ENCODE peak calls at places on chromosomes 2 and 18, in six cellular contexts. S is tibial artery; V is H9; O is hepatocyte; W is naive thymus-derived CD4-positive, alpha-beta T cell; D is neural progenitor cell. J is an unnamed sample. For H3K9me3, the result is how much of the 10 kb centered on the place peaks cover.

GRCh38 chr2:161036926-161037325 is 123.3 kb upstream of the TANK start:
- DNase-seq in D (no peak), S (no peak), W (no peak), O (no peak), V (no peak), J (no peak)

GRCh38 chr2:233372855-233373254 is 18.6 kb downstream of the DGKD start:
- DNase-seq in W (no peak), V (no peak), D (no peak), O (no peak), S (no peak), J (no peak)

GRCh38 chr2:201358684-201359083 is 1.5 kb upstream of the FLACC1 start:
- DNase-seq in V (no peak), W (no peak), D (no peak), O (no peak), S (no peak), J (no peak)

GRCh38 chr2:220504890-220505564 is 877.6 kb downstream of the SLC4A3 start:
- DNase-seq in O (peak), S (no peak), D (no peak), V (peak), W (no peak), J (no peak)

GRCh38 chr2:19955544-19956422 is 34.1 kb downstream of the WDR35 start:
- DNase-seq in S (no peak), O (peak), V (peak), W (no peak), D (peak), J (peak)

GRCh38 chr2:164735309-164735919 is 106.2 kb downstream of the COBLL1 start:
- DNase-seq in O (no peak), W (no peak), D (no peak), S (no peak), V (no peak), J (no peak)

GRCh38 chr18:7516505-7517117 is 50.5 kb upstream of the PTPRM start:
- DNase-seq in D (no peak), V (no peak), W (no peak), O (no peak), S (no peak), J (no peak)

GRCh38 chr2:172408143-172408766 is 19.1 kb upstream of the ITGA6 start:
- DNase-seq in O (no peak), W (no peak), D (peak), S (no peak), V (no peak), J (no peak)

GRCh38 chr2:150355440-150355839 is 132.0 kb downstream of the RND3 start:
- DNase-seq in O (no peak), D (no peak), V (no peak), W (no peak), S (no peak), J (no peak)

GRCh38 chr2:54879037-54879436 is 155.6 kb downstream of the EML6 start:
- DNase-seq in S (no peak), V (no peak), O (no peak), D (no peak), W (no peak), J (no peak)

GRCh38 chr2:130724455-130724854 is 4.4 kb upstream of the GPR148 start:
- DNase-seq in V (no peak), D (no peak), O (no peak), W (no peak), S (no peak), J (no peak)

GRCh38 chr2:209305026-209305425 is 118.8 kb upstream of the MAP2 start:
- DNase-seq in O (no peak), V (no peak), S (no peak), W (no peak), D (no peak), J (no peak)

GRCh38 chr2:151491496-151491895 is 81.8 kb downstream of the RIF1 start:
- DNase-seq in S (no peak), O (no peak), D (no peak), V (no peak), W (no peak), J (no peak)

GRCh38 chr2:118670281-118670680 is 177.2 kb downstream of the EN1 start:
- DNase-seq in O (no peak), W (no peak), V (no peak), D (no peak), S (no peak), J (no peak)

GRCh38 chr2:42127425-42128424 is 41.4 kb upstream of the EML4 start:
- DNase-seq in O (no peak), W (no peak), D (no peak), V (no peak), S (no peak), J (no peak)

GRCh38 chr2:224098473-224098872 is 59.4 kb upstream of the SERPINE2 start:
- DNase-seq in O (no peak), W (no peak), D (no peak), V (no peak), S (no peak), J (no peak)

GRCh38 chr18:64337018-64337417 is 188.1 kb upstream of the LINC00305 start:
- DNase-seq in V (no peak), D (no peak), W (no peak), O (no peak), S (no peak), J (no peak)

GRCh38 chr2:151275291-151275690 is 13.6 kb upstream of the RBM43 start:
- DNase-seq in V (no peak), W (no peak), S (no peak), D (no peak), O (no peak), J (no peak)

GRCh38 chr2:215929602-215930335 is 83.6 kb downstream of the MREG start:
- DNase-seq in W (no peak), V (no peak), O (peak), S (no peak), D (no peak), J (no peak)

GRCh38 chr2:156702520-156702919 is 266.3 kb downstream of the GPD2 start:
- DNase-seq in D (no peak), W (no peak), V (no peak), S (no peak), O (no peak), J (no peak)

GRCh38 chr2:233399306-233400225 is 45.3 kb downstream of the DGKD start:
- DNase-seq in O (no peak), S (no peak), D (peak), V (peak), W (no peak), J (no peak)

GRCh38 chr18:69128978-69129377 is 271.7 kb upstream of the DOK6 start:
- DNase-seq in O (no peak), S (no peak), D (no peak), W (no peak), V (peak), J (no peak)

GRCh38 chr2:52881606-52882005 is 886.0 kb upstream of the CHAC2 start:
- DNase-seq in V (no peak), W (no peak), S (no peak), O (peak), D (no peak), J (no peak)

GRCh38 chr2:210481601-210482124 is 5.1 kb upstream of the LANCL1 start:
- DNase-seq in V (peak), W (no peak), S (no peak), D (peak), O (no peak), J (no peak)

GRCh38 chr18:77251730-77252050 is 2.0 kb downstream of the GALR1 start:
- DNase-seq in D (no peak), W (no peak), S (no peak), O (no peak), V (no peak), J (no peak)

GRCh38 chr2:242098445-242099128 is 229.1 kb downstream of the RTP5 start:
- DNase-seq in O (no peak), D (no peak), V (no peak), S (no peak), W (no peak), J (no peak)

GRCh38 chr2:64641585-64641984 is 12.1 kb downstream of the SERTAD2 start:
- DNase-seq in D (no peak), W (no peak), V (no peak), O (no peak), S (no peak), J (no peak)

GRCh38 chr2:226839960-226840359 is 4.1 kb downstream of the RHBDD1 start:
- DNase-seq in S (no peak), D (no peak), O (no peak), V (no peak), W (no peak), J (no peak)

GRCh38 chr2:201806442-201806841 is at the start of gene CDK15:
- DNase-seq in D (no peak), S (peak), V (no peak), W (no peak), O (peak), J (no peak)

DNA sequence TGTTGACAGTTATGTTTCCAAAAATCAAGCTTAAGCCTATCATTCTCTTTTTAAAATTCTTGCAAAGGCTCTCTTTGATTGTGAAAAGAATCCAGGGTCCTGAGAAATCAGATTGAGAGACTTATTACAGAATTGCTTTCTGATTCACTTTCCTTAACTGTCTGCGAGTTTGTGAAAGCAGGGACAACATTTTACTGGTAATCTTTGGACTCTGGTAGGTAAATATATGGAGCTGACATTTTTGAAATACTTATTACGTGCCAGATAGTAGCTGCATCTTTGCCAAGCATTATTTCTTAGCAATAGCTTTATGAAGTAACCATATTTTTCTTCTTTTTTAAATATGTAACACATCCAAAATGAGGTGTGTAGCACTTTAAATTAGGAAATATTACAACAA is 570.9 kb downstream of the CMPK2 start:
- DNase-seq in W (no peak), V (no peak), O (no peak), S (no peak), D (no peak), J (no peak)
- H3K9me3 ChIP-seq in W (under half), V (under half), O (under half), S (under half), D (under half), J (under half)

GRCh38 chr18:72941001-72941400 is 73.2 kb upstream of the NETO1 start:
- DNase-seq in D (no peak), S (no peak), W (no peak), O (no peak), V (no peak), J (no peak)

GRCh38 chr18:72940509-72940908 is 72.7 kb upstream of the NETO1 start:
- DNase-seq in O (no peak), S (no peak), V (no peak), D (no peak), W (no peak), J (no peak)

DNA sequence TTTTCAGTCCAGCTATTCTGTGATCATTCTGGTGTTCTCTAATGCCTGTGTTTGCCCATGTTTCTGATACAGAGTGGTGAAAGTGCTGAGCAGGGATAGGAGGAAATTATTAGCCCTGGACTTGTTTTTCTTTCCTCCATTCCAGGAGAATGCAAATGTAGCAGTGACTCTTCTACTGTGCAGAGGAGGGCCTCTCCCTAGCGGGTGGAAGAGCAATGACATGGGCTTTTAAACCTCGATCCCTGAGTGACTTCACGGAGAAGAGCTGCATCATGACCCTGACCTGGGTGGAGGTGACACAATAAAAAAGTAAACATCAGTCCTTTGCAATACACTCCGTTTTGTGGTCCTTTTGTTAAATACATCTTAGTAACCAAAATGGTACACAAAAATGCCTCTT is 68.0 kb upstream of the NETO1 start:
- DNase-seq in S (no peak), V (no peak), D (no peak), O (no peak), W (no peak), J (no peak)
- H3K9me3 ChIP-seq in S (under half), V (under half), D (under half), O (under half), W (under half), J (under half)

DNA sequence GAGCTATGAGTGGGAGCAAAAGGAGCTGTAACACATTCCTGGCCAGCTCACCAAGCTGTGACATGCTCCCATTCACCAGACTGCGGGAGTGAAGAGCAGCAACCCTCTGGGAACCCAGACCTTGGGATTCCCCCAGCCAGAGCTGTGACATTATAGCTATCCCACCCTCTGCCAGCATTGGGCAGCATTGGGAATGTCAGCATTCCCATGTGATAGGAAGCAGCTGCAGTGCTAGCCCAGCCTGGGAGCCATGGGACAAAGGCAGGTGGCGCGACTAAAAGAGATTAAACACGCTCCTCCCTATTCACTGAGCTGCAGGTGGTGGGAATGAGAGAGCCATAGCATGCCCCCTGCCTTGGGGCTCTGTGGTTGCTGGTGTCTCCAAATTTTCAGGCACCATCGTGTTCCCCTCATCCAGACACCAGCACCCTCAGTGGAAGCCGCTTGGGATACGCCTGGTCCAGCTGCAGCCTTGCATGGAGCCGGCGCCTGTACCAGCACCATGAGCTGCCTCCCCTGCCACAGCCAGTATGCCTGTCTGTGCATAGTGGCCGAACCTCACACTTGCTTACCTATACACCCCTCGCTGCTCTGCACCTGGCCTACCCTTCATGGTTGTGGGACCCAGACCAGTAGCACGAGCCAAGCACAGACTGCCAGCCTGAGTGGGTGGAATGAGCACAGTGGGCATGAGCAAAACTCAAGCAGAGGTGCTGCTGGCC is 695.6 kb upstream of the GCFC2 start:
- DNase-seq in S (no peak), D (peak), O (no peak), V (peak), W (no peak), J (no peak)
- H3K9me3 ChIP-seq in S (under half), D (under half), O (under half), V (under half), W (under half), J (under half)

GRCh38 chr2:88746929-88747490 is 55.5 kb downstream of the RPIA start:
- DNase-seq in O (no peak), W (no peak), D (no peak), V (no peak), S (no peak), J (no peak)
- H3K9me3 ChIP-seq in O (under half), W (under half), D (under half), V (under half), S (under half), J (under half)

GRCh38 chr18:13703899-13704298 is 22.5 kb downstream of the FAM210A start:
- DNase-seq in V (no peak), S (no peak), O (no peak), D (peak), W (no peak), J (no peak)
- H3K9me3 ChIP-seq in V (under half), S (under half), O (under half), D (under half), W (under half), J (under half)

DNA sequence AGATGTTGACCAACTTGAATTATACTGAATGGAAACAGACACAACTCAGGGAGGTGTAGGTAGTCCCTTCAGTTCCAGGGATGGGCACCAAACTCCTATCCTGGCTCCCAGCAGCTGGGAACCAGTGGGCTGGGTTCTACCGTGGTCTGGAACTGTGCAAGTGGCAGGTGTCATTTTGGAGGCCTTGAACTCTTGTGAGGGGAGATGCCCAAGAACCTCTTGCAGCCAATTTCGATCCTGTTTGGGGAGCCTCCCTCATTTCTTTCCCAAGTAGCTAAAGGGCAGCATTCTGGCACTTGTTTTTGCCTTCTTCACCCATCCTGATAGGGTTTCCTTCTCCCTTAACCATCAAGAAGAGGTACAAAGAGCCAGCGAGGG is 200.2 kb downstream of the ANKRD30B start:
- DNase-seq in V (no peak), D (no peak), S (no peak), W (no peak), O (no peak), J (no peak)
- H3K9me3 ChIP-seq in V (half or more), D (under half), S (under half), W (under half), O (under half), J (under half)

GRCh38 chr2:155250800-155251199 is 552.3 kb downstream of the KCNJ3 start:
- DNase-seq in S (no peak), D (peak), W (no peak), V (no peak), O (no peak), J (no peak)
- H3K9me3 ChIP-seq in S (under half), D (under half), W (under half), V (under half), O (under half), J (under half)

J was measured in T-helper 17 cell.